ENCODE peak calls at places on chromosomes 2 and 18, in four cellular contexts. G is AG08396, S is H9, C is putamen. E is an unnamed sample.

GRCh38 chr2:111037136-111037535 is 83.6 kb upstream of the BCL2L11 start:
- DNase-seq in S (no peak), C (no peak), G (no peak), E (no peak)

GRCh38 chr2:13550832-13551231 is 834.1 kb downstream of the TRIB2 start:
- DNase-seq in S (no peak), C (no peak), G (no peak), E (no peak)

GRCh38 chr2:217218269-217219140 is 358.6 kb upstream of the TNP1 start:
- DNase-seq in S (no peak), G (peak), C (no peak), E (no peak)

GRCh38 chr2:106847366-106847765 is 38.6 kb downstream of the ST6GAL2 start:
- DNase-seq in C (no peak), G (no peak), S (no peak), E (no peak)

GRCh38 chr2:227010433-227010832 is 153.6 kb downstream of the COL4A4 start:
- DNase-seq in G (peak), S (no peak), C (no peak), E (no peak)

GRCh38 chr2:30341500-30342267 is 105.4 kb upstream of the LCLAT1 start:
- DNase-seq in C (no peak), G (no peak), S (no peak), E (no peak)

GRCh38 chr18:34875150-34875549 is 165.1 kb downstream of the DTNA start:
- DNase-seq in C (peak), S (no peak), G (no peak), E (no peak)

GRCh38 chr2:134445981-134446380 is 192.1 kb downstream of the MGAT5 start:
- DNase-seq in C (no peak), G (no peak), S (no peak), E (no peak)

GRCh38 chr2:217970206-217970605 is 32.6 kb downstream of the TNS1 start:
- DNase-seq in S (no peak), G (no peak), C (no peak), E (no peak)

E was measured in right cardiac atrium.